ENCODE peak calls at places on chromosomes 5 and 9, in five cellular contexts. I, Z, U, O and K are unnamed samples.

GRCh38 chr9:137064027-137064879 is 6.1 kb downstream of the SAPCD2 start:
- DNase-seq in Z (no peak), I (no peak), U (peak), O (no peak), K (no peak)

GRCh38 chr9:83956288-83957028 is 23.6 kb downstream of the HNRNPK start:
- DNase-seq in I (peak), U (peak), O (no peak), Z (peak), K (no peak)

GRCh38 chr9:109286571-109286977 is 34.3 kb downstream of the EPB41L4B start:
- DNase-seq in I (peak), O (no peak), U (no peak), Z (no peak), K (peak)

GRCh38 chr5:138662599-138662998 is 87.4 kb upstream of the HSPA9 start:
- DNase-seq in Z (no peak), O (no peak), U (no peak), I (no peak), K (no peak)

GRCh38 chr9:37026936-37027581 is 7.0 kb downstream of the PAX5 start:
- DNase-seq in Z (no peak), I (no peak), O (no peak), U (no peak), K (no peak)

GRCh38 chr5:150053231-150053626 is 33.1 kb downstream of the CSF1R start:
- DNase-seq in I (peak), O (no peak), U (no peak), Z (peak), K (no peak)

GRCh38 chr5:94329115-94329514 is 289.3 kb downstream of the KIAA0825 start:
- DNase-seq in I (no peak), Z (no peak), U (no peak), O (no peak), K (no peak)

GRCh38 chr9:13278368-13279246 is 885 bp downstream of the MPDZ start:
- DNase-seq in Z (peak), U (peak), O (no peak), I (peak), K (no peak)

GRCh38 chr5:39167141-39167972 is 52.0 kb downstream of the FYB1 start:
- DNase-seq in U (no peak), I (peak), Z (no peak), O (no peak), K (no peak)

GRCh38 chr5:128213340-128213739 is 129.8 kb downstream of the SLC12A2 start:
- DNase-seq in Z (no peak), I (peak), U (no peak), O (peak), K (no peak)

GRCh38 chr5:172437445-172438303 is 16.7 kb downstream of the SH3PXD2B start:
- DNase-seq in Z (peak), I (peak), U (peak), O (no peak), K (no peak)

GRCh38 chr9:91845839-91846238 is 104.2 kb downstream of the ROR2 start:
- DNase-seq in U (no peak), I (no peak), Z (peak), O (no peak), K (no peak)

GRCh38 chr5:165258188-165258855 is 1752.9 kb downstream of the MAT2B start:
- DNase-seq in Z (no peak), O (no peak), I (no peak), U (no peak), K (no peak)

GRCh38 chr5:127820910-127821553 is 117.8 kb downstream of the CCDC192 start:
- DNase-seq in U (no peak), O (no peak), Z (no peak), I (peak), K (peak)

GRCh38 chr5:125602184-125602583 is 821.0 kb upstream of the GRAMD2B start:
- DNase-seq in U (no peak), O (no peak), Z (no peak), I (no peak), K (no peak)

GRCh38 chr9:138052322-138052615 is 174.7 kb downstream of the CACNA1B start:
- DNase-seq in U (no peak), Z (no peak), O (no peak), I (no peak), K (no peak)

GRCh38 chr9:131188986-131189385 is 63.6 kb downstream of the NUP214 start:
- DNase-seq in Z (no peak), U (no peak), O (no peak), I (no peak), K (no peak)

GRCh38 chr5:32278403-32278802 is 34.3 kb downstream of the MTMR12 start:
- DNase-seq in O (no peak), Z (no peak), I (peak), U (no peak), K (no peak)

GRCh38 chr5:30401479-30402058 is 791.9 kb upstream of the CDH6 start:
- DNase-seq in O (no peak), I (peak), U (no peak), Z (no peak), K (no peak)

GRCh38 chr9:116365056-116365471 is 211.5 kb downstream of the PAPPA start:
- DNase-seq in O (no peak), Z (no peak), I (peak), U (peak), K (no peak)

GRCh38 chr9:107721705-107722245 is 232.2 kb upstream of the KLF4 start:
- DNase-seq in Z (no peak), O (no peak), U (no peak), I (no peak), K (no peak)

GRCh38 chr5:180647941-180648500 is 1.4 kb downstream of the FLT4 start:
- DNase-seq in O (no peak), U (no peak), Z (no peak), I (no peak), K (no peak)

GRCh38 chr5:110086658-110087388 is 397.1 kb downstream of the MAN2A1 start:
- DNase-seq in U (no peak), Z (peak), I (peak), O (peak), K (peak)

GRCh38 chr9:106880081-106880480 is 17.1 kb downstream of the ZNF462 start:
- DNase-seq in I (no peak), U (no peak), O (no peak), Z (no peak), K (no peak)

GRCh38 chr9:115000217-115000639 is 69.8 kb upstream of the TNFSF8 start:
- DNase-seq in I (no peak), Z (no peak), U (no peak), O (no peak), K (no peak)

GRCh38 chr5:107063511-107063910 is 607.2 kb downstream of the EFNA5 start:
- DNase-seq in Z (no peak), I (peak), U (no peak), O (peak), K (no peak)

GRCh38 chr5:1110930-1111726 is 735 bp downstream of the SLC12A7 start:
- DNase-seq in I (no peak), O (no peak), U (peak), Z (no peak), K (no peak)

GRCh38 chr9:36398745-36399144 is 1.3 kb downstream of the RNF38 start:
- DNase-seq in U (no peak), I (peak), O (no peak), Z (no peak), K (no peak)

GRCh38 chr5:27465140-27465539 is 426.8 kb upstream of the CDH9 start:
- DNase-seq in U (no peak), Z (no peak), I (no peak), O (no peak), K (no peak)

GRCh38 chr5:171579162-171579561 is 159.7 kb downstream of the FGF18 start:
- DNase-seq in U (peak), I (no peak), Z (no peak), O (no peak), K (no peak)

GRCh38 chr9:92961627-92962302 is 14.4 kb downstream of the FGD3 start:
- DNase-seq in U (no peak), O (no peak), Z (no peak), I (no peak), K (no peak)

GRCh38 chr5:57862471-57863282 is 380.1 kb upstream of the ACTBL2 start:
- DNase-seq in U (no peak), I (peak), Z (no peak), O (no peak), K (peak)

GRCh38 chr5:65808261-65808741 is 86.3 kb downstream of the NLN start:
- DNase-seq in O (no peak), I (peak), U (no peak), Z (no peak), K (no peak)

GRCh38 chr5:10563132-10563939 is 534 bp upstream of the ANKRD33B start:
- DNase-seq in O (no peak), U (peak), I (peak), Z (no peak), K (no peak)

GRCh38 chr5:1768283-1769000 is 31.2 kb downstream of the MRPL36 start:
- DNase-seq in O (no peak), I (no peak), U (no peak), Z (no peak), K (no peak)

GRCh38 chr5:16082053-16082452 is 97.5 kb downstream of the MARCHF11 start:
- DNase-seq in I (peak), Z (no peak), O (no peak), U (no peak), K (no peak)

GRCh38 chr5:114789773-114790402 is 379.8 kb downstream of the TRIM36 start:
- DNase-seq in Z (no peak), I (no peak), O (no peak), U (no peak), K (peak)

GRCh38 chr5:158967566-158967965 is 132.2 kb downstream of the EBF1 start:
- DNase-seq in O (peak), U (no peak), I (peak), Z (no peak), K (peak)

GRCh38 chr9:98285446-98285845 is 30.0 kb upstream of the TBC1D2 start:
- DNase-seq in U (no peak), Z (no peak), O (no peak), I (no peak), K (no peak)

GRCh38 chr9:98284754-98285153 is 29.3 kb upstream of the TBC1D2 start:
- DNase-seq in I (no peak), O (no peak), U (no peak), Z (no peak), K (no peak)

GRCh38 chr9:98288876-98289275 is 33.4 kb upstream of the TBC1D2 start:
- DNase-seq in O (no peak), Z (no peak), I (no peak), U (no peak), K (no peak)

GRCh38 chr9:98289811-98290210 is 34.4 kb upstream of the TBC1D2 start:
- DNase-seq in I (no peak), U (no peak), O (no peak), Z (no peak), K (no peak)

GRCh38 chr9:98287383-98287782 is 31.9 kb upstream of the TBC1D2 start:
- DNase-seq in O (no peak), I (no peak), Z (no peak), U (no peak), K (no peak)
- H3K27ac ChIP-seq in O (no peak), I (no peak), Z (no peak), U (no peak), K (no peak)

DNA sequence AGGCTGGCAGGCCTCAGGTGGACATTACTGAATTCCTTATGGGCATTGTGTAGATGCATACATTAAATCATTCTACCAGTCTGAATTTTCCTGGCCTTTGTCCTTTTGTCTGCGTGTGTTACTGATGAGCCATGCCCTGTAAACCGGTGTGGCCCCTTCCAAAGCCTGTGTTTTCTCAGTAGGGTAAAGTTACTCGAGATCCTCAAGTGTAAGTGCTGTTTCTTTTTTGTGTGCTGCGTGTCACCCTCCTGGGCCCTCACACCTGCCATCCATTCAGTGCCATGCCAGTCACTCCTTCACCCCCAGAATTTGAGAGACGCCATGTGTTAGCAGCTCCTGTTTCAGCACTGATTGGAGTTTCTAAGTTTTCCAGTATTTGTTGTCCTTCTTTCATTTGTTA is 288.3 kb downstream of the FANCC start:
- DNase-seq in Z (no peak), O (no peak), U (no peak), I (no peak), K (no peak)
- H3K27ac ChIP-seq in Z (peak), O (no peak), U (no peak), I (no peak), K (no peak)

DNA sequence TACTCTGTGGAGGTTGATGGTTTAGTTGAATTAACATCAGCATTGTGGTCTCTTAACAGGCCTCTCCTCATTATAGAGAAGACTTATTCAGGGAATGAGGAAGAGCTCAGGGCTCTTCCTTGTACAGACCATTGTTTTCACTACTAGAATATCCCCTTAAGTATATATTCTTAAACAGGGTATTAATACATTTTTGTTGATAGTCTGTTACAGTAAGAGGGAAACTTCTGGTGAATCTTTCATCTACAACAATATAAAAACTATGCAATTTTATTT is 330.7 kb downstream of the ADGRV1 start:
- DNase-seq in Z (no peak), I (no peak), O (no peak), U (no peak), K (no peak)
- H3K27ac ChIP-seq in Z (no peak), I (no peak), O (peak), U (peak), K (peak)

DNA sequence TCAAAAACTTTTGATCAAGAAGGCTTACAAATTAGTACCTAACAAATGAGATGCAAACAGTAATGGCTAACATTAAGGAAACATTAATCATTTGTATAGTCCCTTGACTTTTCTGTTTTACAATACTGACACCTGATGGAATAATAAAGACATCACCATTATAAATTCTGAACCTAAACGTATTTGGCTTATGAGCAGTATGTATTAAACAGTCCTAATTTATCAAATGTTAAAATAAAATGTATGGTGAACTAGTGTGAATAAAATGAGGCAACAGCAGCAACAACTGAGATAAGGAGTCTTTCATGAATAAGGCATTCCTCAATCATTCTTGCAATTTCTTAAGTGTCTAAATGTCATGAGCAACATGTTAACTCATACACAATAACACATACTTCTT is 6.0 kb downstream of the PUM3 start:
- DNase-seq in I (no peak), Z (no peak), O (no peak), U (no peak), K (no peak)
- H3K27ac ChIP-seq in I (peak), Z (peak), O (no peak), U (peak), K (no peak)

GRCh38 chr5:50440651-50441478 is at the start of gene EMB:
- DNase-seq in Z (no peak), I (peak), U (peak), O (no peak), K (no peak)

GRCh38 chr5:50439221-50439620 is 1.9 kb downstream of the EMB start:
- DNase-seq in Z (no peak), U (no peak), I (no peak), O (no peak), K (no peak)

GRCh38 chr5:50445281-50445949 is 4.3 kb upstream of the EMB start:
- DNase-seq in Z (no peak), O (no peak), I (no peak), U (no peak), K (no peak)

GRCh38 chr5:50447228-50447627 is 6.1 kb upstream of the EMB start:
- DNase-seq in O (no peak), I (no peak), U (no peak), Z (no peak), K (no peak)

GRCh38 chr5:50441479-50441815 is 359 bp upstream of the EMB start:
- DNase-seq in O (no peak), I (no peak), Z (no peak), U (no peak), K (no peak)
- H3K27ac ChIP-seq in O (peak), I (no peak), Z (peak), U (peak), K (peak)

GRCh38 chr5:35362772-35363171 is 132.5 kb upstream of the PRLR start:
- DNase-seq in O (no peak), I (no peak), Z (no peak), U (no peak), K (no peak)

GRCh38 chr5:35367534-35367933 is 137.2 kb upstream of the PRLR start:
- DNase-seq in U (no peak), O (no peak), Z (no peak), I (no peak), K (no peak)

GRCh38 chr5:35365756-35366155 is 135.5 kb upstream of the PRLR start:
- DNase-seq in U (no peak), I (no peak), O (no peak), Z (no peak), K (no peak)

GRCh38 chr5:35363387-35363965 is 133.2 kb upstream of the PRLR start:
- DNase-seq in U (no peak), O (no peak), Z (no peak), I (no peak), K (no peak)

DNA sequence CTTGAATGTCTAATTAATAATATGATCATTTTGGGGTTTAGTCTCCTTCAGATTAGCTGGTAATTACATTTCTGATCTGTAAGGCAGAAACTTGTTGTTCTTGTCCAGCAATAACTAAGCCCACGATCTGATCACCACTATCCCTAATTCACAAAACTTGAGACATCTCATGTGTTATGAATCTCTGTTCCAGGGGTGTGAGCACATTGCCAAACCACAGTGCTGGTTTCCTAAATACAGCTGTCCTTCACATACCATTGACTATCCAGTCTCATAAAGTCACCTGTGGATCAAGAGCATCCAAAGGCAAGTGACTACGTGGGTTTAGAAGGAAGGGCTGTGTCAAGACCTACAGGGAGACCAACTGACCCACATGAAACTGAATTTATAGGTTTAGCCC is 134.1 kb upstream of the PRLR start:
- DNase-seq in U (no peak), O (no peak), I (no peak), Z (no peak), K (no peak)
- H3K27ac ChIP-seq in U (no peak), O (no peak), I (no peak), Z (no peak), K (no peak)

GRCh38 chr5:14191325-14191724 is 48.2 kb downstream of the TRIO start:
- DNase-seq in I (peak), Z (no peak), U (no peak), O (no peak), K (no peak)

GRCh38 chr5:14190194-14191164 is 47.3 kb downstream of the TRIO start:
- DNase-seq in O (peak), U (no peak), I (peak), Z (peak), K (peak)

GRCh38 chr5:14188778-14189177 is 45.6 kb downstream of the TRIO start:
- DNase-seq in U (no peak), O (no peak), I (peak), Z (no peak), K (no peak)

GRCh38 chr5:14187660-14188059 is 44.5 kb downstream of the TRIO start:
- DNase-seq in U (no peak), I (peak), Z (no peak), O (no peak), K (no peak)

GRCh38 chr5:14189680-14190079 is 46.5 kb downstream of the TRIO start:
- DNase-seq in Z (no peak), U (no peak), I (no peak), O (no peak), K (no peak)
- H3K27ac ChIP-seq in Z (peak), U (peak), I (peak), O (peak), K (peak)